ENCODE peak calls at places on chromosomes 16 and 17, in four cellular contexts. A is activated CD4-positive, alpha-beta T cell treated with anti-CD3 and anti-CD28 coated beads, Interleukin-2, amount 50 U/mL, for 1 hour; T is gastrocnemius medialis; N is endothelial cell. Q is an unnamed sample.

GRCh38 chr17:13792314-13792713 is 190.6 kb upstream of the HS3ST3A1 start:
- DNase-seq in N (no peak), A (no peak), T (no peak), Q (no peak)

GRCh38 chr17:59435238-59435637 is 103.8 kb downstream of the YPEL2 start:
- DNase-seq in A (no peak), T (no peak), N (no peak), Q (no peak)

GRCh38 chr17:40751065-40751464 is 4.1 kb downstream of the KRT25 start:
- DNase-seq in A (no peak), T (no peak), N (no peak), Q (no peak)

GRCh38 chr17:50056961-50057330 is 1.0 kb downstream of the ITGA3 start:
- DNase-seq in A (no peak), N (no peak), T (no peak), Q (no peak)

GRCh38 chr16:67150058-67150832 is 553 bp downstream of the B3GNT9 start:
- DNase-seq in A (no peak), T (no peak), N (peak), Q (peak)

GRCh38 chr16:81480856-81481821 is 36.5 kb downstream of the CMIP start:
- DNase-seq in A (no peak), N (no peak), T (peak), Q (peak)

GRCh38 chr16:57810197-57811024 is 8.1 kb upstream of the KIFC3 start:
- DNase-seq in N (peak), T (peak), A (peak), Q (no peak)

GRCh38 chr17:35889241-35889640 is 9.1 kb upstream of the CCL5 start:
- DNase-seq in T (no peak), A (no peak), N (no peak), Q (no peak)

GRCh38 chr16:88317619-88317977 is 65.2 kb upstream of the ZNF469 start:
- DNase-seq in N (no peak), A (no peak), T (no peak), Q (no peak)

GRCh38 chr17:72429066-72429638 is 308.3 kb downstream of the SOX9 start:
- DNase-seq in N (no peak), A (no peak), T (no peak), Q (no peak)

GRCh38 chr16:79598341-79599181 is 2.0 kb downstream of the MAF start:
- DNase-seq in T (peak), N (peak), A (peak), Q (no peak)

GRCh38 chr17:60165976-60166375 is 16.2 kb downstream of the CA4 start:
- DNase-seq in A (no peak), N (no peak), T (no peak), Q (no peak)

GRCh38 chr16:84084570-84085270 is 32.0 kb downstream of the MBTPS1 start:
- DNase-seq in A (peak), N (peak), T (peak), Q (peak)

GRCh38 chr17:32275060-32276042 is 9.7 kb downstream of the RHBDL3 start:
- DNase-seq in N (no peak), A (no peak), T (no peak), Q (no peak)

GRCh38 chr17:74807376-74807775 is 31.2 kb upstream of the NAT9 start:
- DNase-seq in A (no peak), T (no peak), N (no peak), Q (no peak)

GRCh38 chr17:5500804-5501391 is 14.5 kb downstream of the MIS12 start:
- DNase-seq in A (peak), N (peak), T (peak), Q (peak)